ENCODE peak calls at places on chromosomes 13 and 19, in five cellular contexts. One of them, this sample, is unnamed.

GRCh38 chr19:29263305-29264080 is 50.5 kb upstream of the UQCRFS1 start:
- DNase-seq in astrocyte of the spinal cord: no peak
- DNase-seq in fibroblast of the aortic adventitia: peak; percentile 55
- DNase-seq in stomach: peak; percentile 47
- DNase-seq in endothelial cell of umbilical vein: no peak
- DNase-seq in this sample: peak; percentile 70

GRCh38 chr19:33098023-33098652 is 17.2 kb downstream of the GPATCH1 start:
- DNase-seq in endothelial cell of umbilical vein: no peak
- DNase-seq in stomach: peak; percentile 82
- DNase-seq in fibroblast of the aortic adventitia: no peak
- DNase-seq in astrocyte of the spinal cord: no peak
- DNase-seq in this sample: peak; percentile 62

GRCh38 chr13:103255587-103256301 is 189.5 kb upstream of the SLC10A2 start:
- DNase-seq in endothelial cell of umbilical vein: no peak
- DNase-seq in fibroblast of the aortic adventitia: no peak
- DNase-seq in astrocyte of the spinal cord: no peak
- DNase-seq in stomach: no peak
- DNase-seq in this sample: no peak

GRCh38 chr13:35733832-35734231 is 257.3 kb upstream of the MAB21L1 start:
- DNase-seq in endothelial cell of umbilical vein: peak; percentile 33
- DNase-seq in astrocyte of the spinal cord: no peak
- DNase-seq in stomach: no peak
- DNase-seq in fibroblast of the aortic adventitia: peak; percentile 64
- DNase-seq in this sample: no peak

GRCh38 chr19:50322234-50322633 is 6.9 kb downstream of the KCNC3 start:
- DNase-seq in endothelial cell of umbilical vein: no peak
- DNase-seq in stomach: no peak
- DNase-seq in astrocyte of the spinal cord: no peak
- DNase-seq in fibroblast of the aortic adventitia: no peak
- DNase-seq in this sample: no peak

GRCh38 chr13:28754698-28755545 is 36.2 kb upstream of the SLC46A3 start:
- DNase-seq in endothelial cell of umbilical vein: peak; percentile 59
- DNase-seq in stomach: no peak
- DNase-seq in fibroblast of the aortic adventitia: peak; percentile 15
- DNase-seq in astrocyte of the spinal cord: peak; percentile 45
- DNase-seq in this sample: peak; percentile 31

GRCh38 chr13:26707122-26708006 is 53.2 kb downstream of the GPR12 start:
- DNase-seq in endothelial cell of umbilical vein: peak; percentile 41
- DNase-seq in stomach: no peak
- DNase-seq in astrocyte of the spinal cord: peak; percentile 45
- DNase-seq in fibroblast of the aortic adventitia: peak; percentile 64
- DNase-seq in this sample: no peak

GRCh38 chr19:5172859-5173577 is 167.6 kb downstream of the PTPRS start:
- DNase-seq in stomach: no peak
- DNase-seq in astrocyte of the spinal cord: peak; percentile 97
- DNase-seq in fibroblast of the aortic adventitia: peak; percentile 98
- DNase-seq in endothelial cell of umbilical vein: peak; percentile 76
- DNase-seq in this sample: no peak

GRCh38 chr13:27868639-27869435 is 51.0 kb upstream of the PDX1 start:
- DNase-seq in fibroblast of the aortic adventitia: peak; percentile 32
- DNase-seq in stomach: no peak
- DNase-seq in astrocyte of the spinal cord: peak; percentile 1
- DNase-seq in endothelial cell of umbilical vein: peak; percentile 29
- DNase-seq in this sample: no peak

GRCh38 chr19:19445911-19446361 is 40.5 kb downstream of the GATAD2A start:
- DNase-seq in endothelial cell of umbilical vein: no peak
- DNase-seq in stomach: no peak
- DNase-seq in fibroblast of the aortic adventitia: no peak
- DNase-seq in astrocyte of the spinal cord: no peak
- DNase-seq in this sample: peak; percentile 13
- H3K4me3 ChIP-seq in endothelial cell of umbilical vein: no peak overlapping the region
- H3K4me3 ChIP-seq in stomach: no peak overlapping the region
- H3K4me3 ChIP-seq in fibroblast of the aortic adventitia: no peak overlapping the region
- H3K4me3 ChIP-seq in astrocyte of the spinal cord: no peak overlapping the region
- H3K4me3 ChIP-seq in this sample: no peak overlapping the region

GRCh38 chr19:46788968-46789338 is 559 bp upstream of the SLC1A5 start:
- DNase-seq in fibroblast of the aortic adventitia: no peak
- DNase-seq in astrocyte of the spinal cord: no peak
- DNase-seq in stomach: no peak
- DNase-seq in endothelial cell of umbilical vein: no peak
- DNase-seq in this sample: no peak

GRCh38 chr19:46787331-46788100 is 878 bp downstream of the SLC1A5 start:
- DNase-seq in endothelial cell of umbilical vein: peak; percentile 64
- DNase-seq in fibroblast of the aortic adventitia: peak; percentile 82
- DNase-seq in astrocyte of the spinal cord: peak; percentile 67
- DNase-seq in stomach: peak; percentile 55
- DNase-seq in this sample: peak; percentile 66

GRCh38 chr19:46787040-46787330 is 1.4 kb downstream of the SLC1A5 start:
- DNase-seq in astrocyte of the spinal cord: no peak
- DNase-seq in fibroblast of the aortic adventitia: no peak
- DNase-seq in endothelial cell of umbilical vein: no peak
- DNase-seq in stomach: no peak
- DNase-seq in this sample: no peak

GRCh38 chr19:46789371-46789770 is 977 bp upstream of the SLC1A5 start:
- DNase-seq in astrocyte of the spinal cord: no peak
- DNase-seq in endothelial cell of umbilical vein: no peak
- DNase-seq in stomach: no peak
- DNase-seq in fibroblast of the aortic adventitia: no peak
- DNase-seq in this sample: no peak

DNA sequence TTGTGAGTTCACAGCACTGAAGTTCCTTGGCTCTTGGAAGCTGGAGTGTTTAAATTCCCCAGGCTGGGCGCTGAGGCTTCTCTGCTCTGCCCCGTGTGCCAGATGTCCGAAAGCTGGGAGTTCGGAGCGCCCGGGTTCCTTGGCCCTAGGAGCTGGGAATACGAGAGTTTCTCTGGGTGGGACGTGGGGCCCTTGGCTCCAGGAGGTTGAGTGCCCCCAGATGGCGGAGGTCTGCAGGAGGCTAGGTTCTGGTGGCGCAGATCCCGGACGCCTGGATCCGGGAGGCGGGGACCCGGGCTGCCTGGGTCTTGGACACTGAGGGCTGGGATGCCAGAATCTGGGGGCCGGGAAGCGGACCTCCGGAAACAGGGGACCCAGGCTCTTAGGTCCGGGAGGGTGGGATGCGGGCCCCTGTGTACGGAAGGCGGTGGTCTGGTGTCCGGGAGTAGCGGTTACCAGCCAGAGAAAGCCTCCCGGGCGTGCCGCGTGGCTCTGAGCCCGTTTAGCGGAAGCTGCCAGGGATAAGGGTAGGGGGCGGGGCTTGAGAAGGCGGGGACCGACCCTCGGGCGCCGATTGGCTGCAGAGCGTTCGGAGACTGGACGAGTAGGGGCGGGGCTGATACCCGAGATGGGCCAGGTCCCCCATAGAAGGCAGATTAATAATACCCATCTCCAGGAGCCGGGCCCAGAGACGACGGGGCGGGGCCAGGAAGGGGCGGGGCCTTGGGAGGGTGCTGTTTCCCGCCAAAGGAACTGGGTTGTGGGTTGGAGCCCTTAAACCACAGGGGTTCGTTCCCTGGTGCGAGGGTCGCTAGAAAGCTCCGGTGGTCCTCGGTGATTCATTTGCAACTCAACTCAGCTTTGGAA is at the start of gene SLC1A5:
- DNase-seq in astrocyte of the spinal cord: peak; percentile 96
- DNase-seq in endothelial cell of umbilical vein: peak; percentile 96
- DNase-seq in fibroblast of the aortic adventitia: peak; percentile 96
- DNase-seq in stomach: peak; percentile 97
- DNase-seq in this sample: peak; percentile 99
- TF ChIP-seq CTCF in astrocyte of the spinal cord: no peak
- TF ChIP-seq CTCF in endothelial cell of umbilical vein: no peak
- TF ChIP-seq CTCF in fibroblast of the aortic adventitia: no peak
- TF ChIP-seq CTCF in stomach: no peak
- TF ChIP-seq CTCF in this sample: no peak

GRCh38 chr13:48412881-48413351 is at the start of gene LPAR6:
- DNase-seq in astrocyte of the spinal cord: peak; percentile 80
- DNase-seq in stomach: no peak
- DNase-seq in fibroblast of the aortic adventitia: peak; percentile 79
- DNase-seq in endothelial cell of umbilical vein: peak; percentile 88
- DNase-seq in this sample: peak; percentile 53
- H3K4me3 ChIP-seq in astrocyte of the spinal cord: peak within 1 kb of the TSS; percentile 55
- H3K4me3 ChIP-seq in stomach: peak within 1 kb of the TSS; percentile 47
- H3K4me3 ChIP-seq in fibroblast of the aortic adventitia: peak within 1 kb of the TSS; percentile 71
- H3K4me3 ChIP-seq in endothelial cell of umbilical vein: peak within 1 kb of the TSS; percentile 99
- H3K4me3 ChIP-seq in this sample: no peak within 1 kb of the TSS

GRCh38 chr13:49904729-49905456 is 31.2 kb downstream of the SPRYD7 start:
- DNase-seq in endothelial cell of umbilical vein: no peak
- DNase-seq in fibroblast of the aortic adventitia: no peak
- DNase-seq in stomach: no peak
- DNase-seq in astrocyte of the spinal cord: no peak
- DNase-seq in this sample: no peak

DNA sequence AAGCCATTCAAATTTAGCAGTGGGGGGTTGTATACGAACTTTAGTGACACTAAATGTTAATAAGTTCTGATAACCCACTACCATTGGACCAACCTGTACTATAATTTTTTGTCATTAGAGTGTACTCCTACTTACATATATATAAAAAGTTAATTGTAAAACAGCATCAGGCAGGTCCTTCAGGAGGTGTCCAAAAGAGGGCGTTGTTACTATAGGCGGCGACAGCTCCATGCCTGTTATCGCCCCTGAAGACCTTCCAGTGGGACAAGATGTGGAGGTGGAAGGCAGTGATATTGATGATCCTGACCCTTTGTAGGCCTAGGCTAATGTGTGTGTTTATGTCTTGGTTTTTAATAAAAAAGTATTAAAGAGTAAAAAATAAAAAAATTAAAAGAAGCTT is 27.5 kb downstream of the SPRYD7 start:
- DNase-seq in fibroblast of the aortic adventitia: no peak
- DNase-seq in endothelial cell of umbilical vein: no peak
- DNase-seq in stomach: no peak
- DNase-seq in astrocyte of the spinal cord: no peak
- DNase-seq in this sample: no peak
- TF ChIP-seq CTCF in fibroblast of the aortic adventitia: no peak
- TF ChIP-seq CTCF in endothelial cell of umbilical vein: no peak
- TF ChIP-seq CTCF in stomach: no peak
- TF ChIP-seq CTCF in astrocyte of the spinal cord: no peak
- TF ChIP-seq CTCF in this sample: no peak

DNA sequence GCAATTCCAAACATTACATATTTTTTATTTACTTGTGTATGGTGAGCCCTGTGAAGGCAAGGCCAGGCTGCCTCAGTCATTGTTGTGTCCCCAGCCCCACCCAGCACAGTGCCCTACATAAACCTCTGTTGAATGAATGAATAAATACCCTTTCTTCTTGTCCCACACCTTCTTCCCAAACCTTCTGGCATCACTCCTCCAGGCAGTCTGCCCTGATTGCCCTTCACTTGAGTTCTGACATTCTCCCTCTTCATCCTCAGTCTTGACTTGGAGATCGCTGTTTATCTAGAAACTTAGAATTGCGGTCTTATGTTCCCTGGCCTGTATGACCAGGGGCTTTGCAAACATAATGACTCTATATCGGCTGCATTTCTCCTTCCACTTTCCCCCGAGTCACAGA is 5.2 kb upstream of the OPA3 start:
- DNase-seq in endothelial cell of umbilical vein: no peak
- DNase-seq in stomach: no peak
- DNase-seq in astrocyte of the spinal cord: no peak
- DNase-seq in fibroblast of the aortic adventitia: no peak
- DNase-seq in this sample: no peak
- H3K4me3 ChIP-seq in endothelial cell of umbilical vein: no peak overlapping the region
- H3K4me3 ChIP-seq in stomach: no peak overlapping the region
- H3K4me3 ChIP-seq in astrocyte of the spinal cord: no peak overlapping the region
- H3K4me3 ChIP-seq in fibroblast of the aortic adventitia: no peak overlapping the region
- H3K4me3 ChIP-seq in this sample: no peak overlapping the region

GRCh38 chr19:1422943-1423342 is 15.3 kb upstream of the RPS15 start:
- DNase-seq in fibroblast of the aortic adventitia: no peak
- DNase-seq in astrocyte of the spinal cord: no peak
- DNase-seq in stomach: no peak
- DNase-seq in endothelial cell of umbilical vein: no peak
- DNase-seq in this sample: no peak
- TF ChIP-seq CTCF in fibroblast of the aortic adventitia: no peak
- TF ChIP-seq CTCF in astrocyte of the spinal cord: no peak
- TF ChIP-seq CTCF in stomach: no peak
- TF ChIP-seq CTCF in endothelial cell of umbilical vein: no peak
- TF ChIP-seq CTCF in this sample: no peak

GRCh38 chr19:35329323-35329722 is 336 bp downstream of the CD22 start:
- DNase-seq in stomach: no peak
- DNase-seq in fibroblast of the aortic adventitia: no peak
- DNase-seq in astrocyte of the spinal cord: no peak
- DNase-seq in endothelial cell of umbilical vein: no peak
- DNase-seq in this sample: no peak
- H3K4me3 ChIP-seq in stomach: no peak overlapping the region
- H3K4me3 ChIP-seq in fibroblast of the aortic adventitia: no peak overlapping the region
- H3K4me3 ChIP-seq in astrocyte of the spinal cord: no peak overlapping the region
- H3K4me3 ChIP-seq in endothelial cell of umbilical vein: no peak overlapping the region
- H3K4me3 ChIP-seq in this sample: no peak overlapping the region

GRCh38 chr19:43505186-43505456 is 575 bp upstream of the PHLDB3 start:
- DNase-seq in astrocyte of the spinal cord: no peak
- DNase-seq in endothelial cell of umbilical vein: peak; percentile 23
- DNase-seq in fibroblast of the aortic adventitia: no peak
- DNase-seq in stomach: no peak
- DNase-seq in this sample: no peak

GRCh38 chr19:43501661-43502418 is 2.7 kb downstream of the PHLDB3 start:
- DNase-seq in fibroblast of the aortic adventitia: no peak
- DNase-seq in stomach: no peak
- DNase-seq in astrocyte of the spinal cord: no peak
- DNase-seq in endothelial cell of umbilical vein: no peak
- DNase-seq in this sample: no peak

GRCh38 chr19:43502419-43502976 is 2.0 kb downstream of the PHLDB3 start:
- DNase-seq in fibroblast of the aortic adventitia: no peak
- DNase-seq in astrocyte of the spinal cord: no peak
- DNase-seq in endothelial cell of umbilical vein: no peak
- DNase-seq in stomach: no peak
- DNase-seq in this sample: no peak

GRCh38 chr19:43504426-43505185 is at the start of gene PHLDB3:
- DNase-seq in astrocyte of the spinal cord: no peak
- DNase-seq in endothelial cell of umbilical vein: peak; percentile 6
- DNase-seq in stomach: peak; percentile 50
- DNase-seq in fibroblast of the aortic adventitia: no peak
- DNase-seq in this sample: peak; percentile 79

DNA sequence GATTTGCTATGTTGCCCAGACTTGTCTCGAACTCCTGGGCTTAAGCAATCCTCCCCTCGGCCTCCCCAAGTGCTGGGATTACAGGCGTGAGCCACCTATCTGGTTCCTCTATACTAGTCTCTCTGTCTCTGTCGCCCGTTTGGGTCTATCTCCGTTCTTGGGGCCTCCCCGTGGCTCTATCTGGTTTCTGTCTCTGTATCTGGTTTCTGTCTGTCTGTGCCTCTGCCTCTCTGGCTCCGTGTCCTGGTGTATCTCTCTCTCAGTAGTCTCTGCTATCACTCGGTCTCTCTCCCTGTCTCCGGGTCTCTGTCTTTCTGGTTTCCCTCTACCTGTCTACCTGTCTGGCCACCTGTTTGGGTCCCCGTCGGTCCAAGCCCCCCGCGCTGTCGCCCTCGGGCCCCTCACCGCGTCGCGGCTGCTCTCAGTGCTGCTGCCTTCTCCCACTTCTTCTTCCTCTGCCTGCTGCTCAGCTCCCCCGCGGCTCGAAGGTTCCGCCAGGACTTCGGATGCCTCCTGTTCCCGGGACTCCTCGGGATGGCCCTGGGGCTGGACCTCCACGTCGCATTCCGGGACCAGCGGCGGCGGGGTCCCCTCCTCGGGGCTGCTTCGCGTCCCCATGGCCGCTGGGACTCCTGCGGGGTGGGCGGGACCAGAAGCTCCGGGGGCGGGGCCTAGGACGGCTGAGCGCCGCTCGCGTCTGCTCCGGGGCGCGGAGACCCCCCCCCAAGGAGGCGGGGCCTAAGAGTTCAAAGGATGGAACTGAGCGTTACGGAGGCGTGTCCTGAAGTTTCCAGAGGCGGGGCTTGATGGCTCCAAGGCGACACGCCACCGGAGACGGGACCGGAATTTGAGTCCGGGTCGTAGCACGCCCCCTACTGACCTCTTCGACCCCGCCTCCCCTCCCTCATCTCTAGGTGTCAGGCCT is 783 bp downstream of the PHLDB3 start:
- DNase-seq in fibroblast of the aortic adventitia: peak; percentile 82
- DNase-seq in stomach: peak; percentile 98
- DNase-seq in endothelial cell of umbilical vein: peak; percentile 95
- DNase-seq in astrocyte of the spinal cord: peak; percentile 90
- DNase-seq in this sample: peak; percentile 100
- TF ChIP-seq CTCF in fibroblast of the aortic adventitia: no peak
- TF ChIP-seq CTCF in stomach: no peak
- TF ChIP-seq CTCF in endothelial cell of umbilical vein: no peak
- TF ChIP-seq CTCF in astrocyte of the spinal cord: no peak
- TF ChIP-seq CTCF in this sample: no peak